ENCODE peak calls at places on chromosomes 6 and 20, in eight cellular contexts. L is HCT116, K is A549, V is endothelial cell of umbilical vein, W is spleen, M is mucosa of descending colon, A is ovary, S is sigmoid colon. G is an unnamed sample.

GRCh38 chr6:63904844-63905243 is 269.2 kb downstream of the PHF3 start:
- DNase-seq in L (no peak), K (no peak), V (peak; percentile 76), W (no peak), M (no peak), A (no peak), S (no peak), G (peak; percentile 9)

GRCh38 chr20:63096681-63097335 is 90.0 kb upstream of the BHLHE23 start:
- DNase-seq in L (no peak), K (no peak), V (no peak), W (peak; percentile 58), M (peak; percentile 9), A (peak; percentile 7), S (peak; percentile 37), G (no peak)

GRCh38 chr20:58393299-58393698 is 4.3 kb downstream of the VAPB start:
- DNase-seq in L (no peak), K (no peak), V (no peak), W (no peak), M (no peak), A (no peak), S (no peak), G (peak; percentile 3)

GRCh38 chr20:32230707-32231106 is 23.0 kb downstream of the POFUT1 start:
- DNase-seq in L (no peak), K (no peak), V (no peak), W (no peak), M (no peak), A (no peak), S (no peak), G (no peak)

GRCh38 chr6:136526196-136526930 is 23.9 kb downstream of the MAP7 start:
- DNase-seq in L (no peak), K (peak; percentile 82), V (peak; percentile 29), W (peak; percentile 83), M (peak; percentile 45), A (peak; percentile 48), S (peak; percentile 71), G (peak; percentile 26)

GRCh38 chr20:22866757-22867425 is 168.2 kb upstream of the SSTR4 start:
- DNase-seq in L (no peak), K (peak; percentile 33), V (peak; percentile 48), W (no peak), M (no peak), A (no peak), S (no peak), G (no peak)

GRCh38 chr6:98581725-98582124 is 252.6 kb upstream of the POU3F2 start:
- DNase-seq in L (no peak), K (no peak), V (no peak), W (no peak), M (no peak), A (no peak), S (no peak), G (no peak)

GRCh38 chr6:22326500-22326899 is 29.7 kb upstream of the PRL start:
- DNase-seq in L (no peak), K (no peak), V (no peak), W (no peak), M (no peak), A (no peak), S (no peak), G (no peak)

GRCh38 chr20:62758226-62758912 is 37.9 kb upstream of the MRGBP start:
- DNase-seq in L (no peak), K (no peak), V (no peak), W (peak; percentile 25), M (peak; percentile 14), A (no peak), S (no peak), G (no peak)

GRCh38 chr6:18380165-18380564 is 7.0 kb upstream of the RNF144B start:
- DNase-seq in L (no peak), K (no peak), V (no peak), W (no peak), M (no peak), A (no peak), S (no peak), G (no peak)

GRCh38 chr6:36372088-36372487 is 15.4 kb downstream of the ETV7 start:
- DNase-seq in L (no peak), K (no peak), V (no peak), W (no peak), M (no peak), A (no peak), S (no peak), G (no peak)

GRCh38 chr6:100599088-100599770 is 134.5 kb upstream of the SIM1 start:
- DNase-seq in L (no peak), K (no peak), V (no peak), W (no peak), M (no peak), A (no peak), S (no peak), G (no peak)

GRCh38 chr6:3870528-3870925 is 21.4 kb downstream of the FAM50B start:
- DNase-seq in L (no peak), K (peak; percentile 27), V (no peak), W (no peak), M (no peak), A (no peak), S (no peak), G (no peak)
- H3K4me3 ChIP-seq in L (no peak overlapping the region), K (no peak overlapping the region), V (no peak overlapping the region), W (no peak overlapping the region), M (no peak overlapping the region), A (no peak overlapping the region), S (no peak overlapping the region), G (no peak overlapping the region)

DNA sequence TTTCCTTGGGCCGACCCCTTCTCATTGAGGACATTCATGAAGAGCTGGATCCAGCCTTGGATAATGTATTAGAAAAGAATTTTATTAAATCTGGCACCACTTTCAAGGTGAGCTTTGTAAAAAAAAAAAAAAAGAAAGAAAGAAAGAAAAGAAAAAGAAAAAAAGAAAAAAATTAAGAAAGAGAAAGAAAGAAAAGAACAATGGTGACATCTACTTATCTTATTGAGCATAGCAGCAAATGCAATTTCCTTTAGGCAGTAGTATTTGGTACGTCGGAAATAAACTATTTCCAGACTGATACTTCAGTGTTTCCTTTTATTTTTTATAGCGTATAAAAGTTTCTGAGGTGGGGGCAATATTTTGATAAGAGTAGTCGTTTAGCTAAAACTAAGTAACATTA is 119.0 kb upstream of the GLP1R start:
- DNase-seq in L (no peak), K (no peak), V (peak; percentile 5), W (no peak), M (no peak), A (no peak), S (no peak), G (no peak)
- H3K4me3 ChIP-seq in L (no peak overlapping the region), K (no peak overlapping the region), V (no peak overlapping the region), W (no peak overlapping the region), M (no peak overlapping the region), A (no peak overlapping the region), S (no peak overlapping the region), G (no peak overlapping the region)

GRCh38 chr6:169084067-169084466 is 169.6 kb downstream of the THBS2 start:
- DNase-seq in L (no peak), K (no peak), V (no peak), W (no peak), M (no peak), A (no peak), S (no peak), G (no peak)

GRCh38 chr6:169085466-169085865 is 168.2 kb downstream of the THBS2 start:
- DNase-seq in L (no peak), K (no peak), V (no peak), W (no peak), M (no peak), A (no peak), S (no peak), G (no peak)

GRCh38 chr6:169087436-169088046 is 166.1 kb downstream of the THBS2 start:
- DNase-seq in L (no peak), K (no peak), V (no peak), W (no peak), M (no peak), A (no peak), S (no peak), G (no peak)

GRCh38 chr6:169088761-169089160 is 164.9 kb downstream of the THBS2 start:
- DNase-seq in L (no peak), K (no peak), V (no peak), W (no peak), M (no peak), A (no peak), S (no peak), G (no peak)

GRCh38 chr6:169086020-169086419 is 167.6 kb downstream of the THBS2 start:
- DNase-seq in L (peak; percentile 21), K (no peak), V (no peak), W (no peak), M (no peak), A (no peak), S (no peak), G (no peak)
- H3K4me3 ChIP-seq in L (no peak overlapping the region), K (no peak overlapping the region), V (no peak overlapping the region), W (no peak overlapping the region), M (no peak overlapping the region), A (no peak overlapping the region), S (no peak overlapping the region), G (no peak overlapping the region)

GRCh38 chr6:33000053-33000452 is 9.3 kb downstream of the HLA-DOA start:
- DNase-seq in L (peak; percentile 66), K (peak; percentile 46), V (no peak), W (no peak), M (no peak), A (no peak), S (no peak), G (no peak)
- H3K4me3 ChIP-seq in L (no peak overlapping the region), K (no peak overlapping the region), V (no peak overlapping the region), W (no peak overlapping the region), M (no peak overlapping the region), A (no peak overlapping the region), S (no peak overlapping the region), G (no peak overlapping the region)

G was measured in astrocyte of the cerebellum.